ENCODE peak calls at places on chromosomes 13 and 19, in eight cellular contexts. O is GM10248; Z is SHP77; E is fibroblast of lung; Q is heart left ventricle; N is OCI-LY7; R is T follicular helper cell; Y is activated CD4-positive, alpha-beta T cell treated with anti-CD3 and anti-CD28 coated beads, Interleukin-2, amount 50 U/mL, for 4 hours. U is an unnamed sample.

GRCh38 chr19:14479309-14479984 is 4.3 kb upstream of the PTGER1 start:
- DNase-seq in N (no peak), Y (no peak), Q (no peak), Z (no peak), R (no peak), E (no peak), O (no peak), U (no peak)

GRCh38 chr19:32164384-32164992 is 180.9 kb upstream of the ZNF507 start:
- DNase-seq in Q (no peak), Y (no peak), N (no peak), O (no peak), E (no peak), R (no peak), Z (no peak), U (no peak)

GRCh38 chr13:28723806-28724205 is 5.0 kb upstream of the SLC46A3 start:
- DNase-seq in E (no peak), Y (no peak), N (no peak), O (no peak), Z (no peak), Q (peak), R (no peak), U (no peak)

GRCh38 chr13:91647361-91647970 is 249.0 kb downstream of the GPC5 start:
- DNase-seq in N (peak), Y (no peak), R (no peak), Z (peak), O (peak), Q (peak), E (peak), U (no peak)

GRCh38 chr19:16801599-16801998 is 27.6 kb upstream of the SIN3B start:
- DNase-seq in N (peak), Z (no peak), Y (no peak), Q (no peak), E (peak), O (no peak), R (no peak), U (no peak)

GRCh38 chr19:46813570-46814358 is 25.4 kb upstream of the SLC1A5 start:
- DNase-seq in Y (no peak), O (no peak), Q (peak), N (no peak), R (no peak), Z (no peak), E (peak), U (no peak)

GRCh38 chr13:112012004-112012704 is 54.8 kb upstream of the SOX1 start:
- DNase-seq in R (no peak), Z (no peak), O (no peak), N (no peak), Y (no peak), E (no peak), Q (no peak), U (no peak)

GRCh38 chr19:3142292-3142670 is 6.4 kb downstream of the GNA15 start:
- DNase-seq in Z (no peak), R (no peak), O (no peak), Y (peak), E (peak), Q (no peak), N (no peak), U (no peak)

GRCh38 chr13:30354481-30355404 is 47.4 kb upstream of the KATNAL1 start:
- DNase-seq in N (peak), Y (no peak), Q (no peak), O (no peak), E (no peak), R (no peak), Z (no peak), U (no peak)

GRCh38 chr19:50817941-50818858 is 5.4 kb downstream of the KLK1 start:
- DNase-seq in Q (peak), E (no peak), Z (peak), Y (no peak), R (no peak), O (peak), N (peak), U (no peak)

GRCh38 chr13:50396001-50396400 is 380.8 kb downstream of the KCNRG start:
- DNase-seq in R (no peak), Z (no peak), N (no peak), O (no peak), E (no peak), Y (no peak), Q (no peak), U (no peak)

GRCh38 chr19:3980353-3981251 is 4.7 kb downstream of the EEF2 start:
- DNase-seq in Y (no peak), E (no peak), Z (no peak), O (no peak), R (no peak), Q (no peak), N (no peak), U (no peak)

GRCh38 chr13:66618702-66619101 is 611.4 kb downstream of the PCDH9 start:
- DNase-seq in O (peak), R (no peak), Q (no peak), E (peak), Y (no peak), N (peak), Z (no peak), U (no peak)

GRCh38 chr13:73039201-73040108 is 19.4 kb upstream of the KLF5 start:
- DNase-seq in Q (no peak), O (no peak), N (no peak), Y (no peak), Z (no peak), R (no peak), E (no peak), U (no peak)

GRCh38 chr19:7926021-7926726 is at the start of gene CTXN1:
- DNase-seq in R (peak), Z (peak), Y (peak), O (peak), E (peak), N (peak), Q (peak), U (peak)

GRCh38 chr19:10756371-10756770 is 38.5 kb downstream of the DNM2 start:
- DNase-seq in Z (no peak), O (no peak), N (no peak), Y (no peak), R (no peak), Q (peak), E (no peak), U (no peak)

GRCh38 chr13:94550030-94550738 is 45.8 kb downstream of the TGDS start:
- DNase-seq in N (no peak), Q (no peak), Z (peak), R (no peak), Y (no peak), E (peak), O (no peak), U (no peak)

GRCh38 chr19:40312533-40312932 is 27.4 kb upstream of the AKT2 start:
- DNase-seq in Q (no peak), N (peak), O (no peak), Y (no peak), E (no peak), R (no peak), Z (no peak), U (no peak)

GRCh38 chr19:34120846-34121639 is 51.3 kb upstream of the LSM14A start:
- DNase-seq in E (peak), O (peak), Z (peak), N (peak), R (peak), Q (no peak), Y (peak), U (no peak)

U was measured in midbrain.